ENCODE peak calls at places on chromosomes 5 and 9, in five cellular contexts. A is ovary, P is neuronal stem cell, N is endodermal cell, G is pancreas. Z is an unnamed sample.

GRCh38 chr9:100346836-100347235 is 5.9 kb downstream of the TEX10 start:
- DNase-seq in A (no peak), P (no peak), G (no peak), N (no peak), Z (no peak)

GRCh38 chr9:77725820-77726219 is 77.7 kb upstream of the GNA14 start:
- DNase-seq in G (no peak), P (no peak), N (no peak), A (no peak), Z (no peak)

GRCh38 chr9:31135567-31135966 is 1248.9 kb upstream of the ACO1 start:
- DNase-seq in P (no peak), G (no peak), N (no peak), A (no peak), Z (no peak)

GRCh38 chr9:37618817-37619216 is 26.4 kb upstream of the TOMM5 start:
- DNase-seq in P (no peak), A (no peak), G (no peak), N (no peak), Z (no peak)

GRCh38 chr9:112753725-112754124 is 3.2 kb downstream of the SNX30 start:
- DNase-seq in G (no peak), A (no peak), N (no peak), P (no peak), Z (no peak)

GRCh38 chr9:19677929-19678328 is 110.9 kb downstream of the SLC24A2 start:
- DNase-seq in G (no peak), N (no peak), A (no peak), P (no peak), Z (no peak)

GRCh38 chr9:108382267-108382666 is 473.5 kb downstream of the ACTL7B start:
- DNase-seq in P (no peak), N (no peak), A (no peak), G (peak; percentile 81), Z (no peak)

GRCh38 chr5:120405923-120406322 is 58.2 kb upstream of the PRR16 start:
- DNase-seq in P (no peak), N (no peak), A (no peak), G (no peak), Z (no peak)

GRCh38 chr5:3342271-3343100 is 253.1 kb upstream of the IRX1 start:
- DNase-seq in N (no peak), G (no peak), P (no peak), A (no peak), Z (no peak)

GRCh38 chr5:120139039-120139438 is 325.1 kb upstream of the PRR16 start:
- DNase-seq in G (no peak), A (no peak), N (no peak), P (no peak), Z (no peak)

GRCh38 chr9:35538361-35539234 is 48.7 kb downstream of the RUSC2 start:
- DNase-seq in A (peak; percentile 78), N (peak; percentile 87), G (no peak), P (peak; percentile 57), Z (peak; percentile 78)

GRCh38 chr9:125240649-125240999 is 519 bp downstream of the HSPA5 start:
- DNase-seq in N (no peak), P (peak; percentile 23), A (no peak), G (peak; percentile 84), Z (no peak)

GRCh38 chr5:149618581-149619248 is 37.4 kb downstream of the ARHGEF37 start:
- DNase-seq in N (peak; percentile 83), P (peak; percentile 49), A (no peak), G (no peak), Z (no peak)

GRCh38 chr5:157506066-157506590 is 46.1 kb downstream of the NIPAL4 start:
- DNase-seq in A (no peak), N (no peak), G (no peak), P (no peak), Z (no peak)

GRCh38 chr9:92547356-92547755 is 11.6 kb upstream of the ECM2 start:
- DNase-seq in G (no peak), P (no peak), A (no peak), N (no peak), Z (no peak)

GRCh38 chr9:124077915-124078572 is 66.5 kb downstream of the LHX2 start:
- DNase-seq in P (no peak), G (no peak), N (no peak), A (no peak), Z (no peak)

GRCh38 chr5:147805030-147805454 is 22.5 kb upstream of the JAKMIP2 start:
- DNase-seq in P (no peak), N (no peak), G (no peak), A (no peak), Z (no peak)

GRCh38 chr9:134214766-134215394 is 50.5 kb upstream of the RNU6ATAC start:
- DNase-seq in N (no peak), A (peak; percentile 48), P (no peak), G (peak; percentile 60), Z (no peak)

GRCh38 chr5:11411621-11412020 is 492.6 kb downstream of the CTNND2 start:
- DNase-seq in N (no peak), P (no peak), G (no peak), A (no peak), Z (no peak)

GRCh38 chr9:4550777-4551476 is 60.7 kb downstream of the SLC1A1 start:
- DNase-seq in P (no peak), A (no peak), N (no peak), G (no peak), Z (no peak)

GRCh38 chr5:170076211-170076610 is 29.5 kb upstream of the FOXI1 start:
- DNase-seq in N (peak; percentile 20), G (no peak), P (no peak), A (no peak), Z (no peak)

GRCh38 chr9:108994695-108995094 is 18.6 kb downstream of the CTNNAL1 start:
- DNase-seq in P (no peak), G (no peak), A (peak; percentile 40), N (no peak), Z (peak; percentile 82)

GRCh38 chr5:57063773-57064172 is 110.1 kb upstream of the GPBP1 start:
- DNase-seq in P (no peak), A (no peak), N (no peak), G (no peak), Z (no peak)

GRCh38 chr5:108521011-108521700 is 139.3 kb upstream of the FBXL17 start:
- DNase-seq in G (no peak), A (no peak), N (no peak), P (no peak), Z (no peak)

GRCh38 chr5:69029292-69029691 is 64.5 kb upstream of the SLC30A5 start:
- DNase-seq in N (no peak), A (no peak), G (no peak), P (no peak), Z (no peak)

GRCh38 chr9:69606089-69606488 is 66.1 kb downstream of the APBA1 start:
- DNase-seq in G (no peak), N (no peak), P (no peak), A (no peak), Z (no peak)

GRCh38 chr5:94228791-94229190 is 389.6 kb downstream of the KIAA0825 start:
- DNase-seq in G (no peak), P (no peak), A (no peak), N (no peak), Z (no peak)

DNA sequence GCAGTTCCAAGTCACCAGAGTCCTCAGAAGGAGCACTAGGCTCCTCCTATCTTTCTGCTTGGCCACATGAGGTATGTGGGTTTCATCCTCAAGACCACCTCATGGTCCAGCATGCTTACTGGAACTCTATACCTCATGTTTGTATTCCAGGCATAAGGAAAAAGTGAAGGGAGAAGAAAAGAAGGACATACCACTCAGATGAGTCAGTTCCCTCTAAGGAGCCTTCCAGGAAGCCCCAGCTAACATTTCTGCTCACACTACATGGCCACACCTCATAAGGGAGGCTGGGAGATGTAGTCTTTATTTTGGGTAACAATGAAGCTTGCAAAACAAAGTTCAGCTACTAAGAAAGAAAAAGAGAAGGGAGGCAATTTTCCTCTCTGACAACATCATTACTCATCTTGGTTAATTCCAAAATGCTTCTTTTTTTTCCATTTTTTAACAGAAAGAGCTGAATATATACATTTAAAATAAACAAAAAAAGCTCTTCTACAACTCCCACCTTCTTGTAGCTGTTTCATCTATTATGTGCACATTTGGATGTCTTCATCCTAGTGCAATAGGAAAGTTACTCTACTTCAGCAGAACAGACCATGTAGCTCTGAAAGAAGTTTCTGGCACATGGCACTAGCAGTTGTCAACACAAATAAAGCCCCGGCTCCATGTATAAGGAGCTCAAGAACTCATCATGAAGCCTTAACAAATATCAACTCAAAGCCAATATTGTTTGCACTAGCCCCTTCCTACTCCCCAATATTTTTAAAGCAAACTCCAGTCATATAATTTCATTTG is 123.5 kb upstream of the CCDC112 start:
- DNase-seq in G (no peak), P (no peak), A (no peak), N (no peak), Z (no peak)
- H3K27ac ChIP-seq in G (no peak overlapping the region), P (no peak overlapping the region), A (no peak overlapping the region), N (no peak overlapping the region), Z (peak overlapping the region; percentile 19)

GRCh38 chr9:15697459-15697858 is 144.6 kb downstream of the CCDC171 start:
- DNase-seq in P (no peak), N (no peak), G (no peak), A (no peak), Z (no peak)
- H3K27ac ChIP-seq in P (no peak overlapping the region), N (no peak overlapping the region), G (no peak overlapping the region), A (no peak overlapping the region), Z (no peak overlapping the region)

GRCh38 chr5:139605887-139606286 is 42.3 kb upstream of the CXXC5 start:
- DNase-seq in G (no peak), A (no peak), N (no peak), P (no peak), Z (no peak)
- H3K27ac ChIP-seq in G (no peak overlapping the region), A (no peak overlapping the region), N (no peak overlapping the region), P (no peak overlapping the region), Z (no peak overlapping the region)

GRCh38 chr9:137313326-137313920 is 11.4 kb upstream of the NRARP start:
- DNase-seq in P (no peak), G (peak; percentile 80), A (no peak), N (peak; percentile 53), Z (no peak)

GRCh38 chr9:137315581-137316011 is 13.5 kb upstream of the NRARP start:
- DNase-seq in N (no peak), A (no peak), P (no peak), G (peak; percentile 79), Z (no peak)

GRCh38 chr9:137316012-137316981 is 14.2 kb upstream of the NRARP start:
- DNase-seq in N (peak; percentile 88), P (no peak), A (peak; percentile 74), G (peak; percentile 87), Z (peak; percentile 72)

GRCh38 chr9:137313956-137314560 is 12.0 kb upstream of the NRARP start:
- DNase-seq in G (peak; percentile 83), P (no peak), N (peak; percentile 63), A (no peak), Z (no peak)

DNA sequence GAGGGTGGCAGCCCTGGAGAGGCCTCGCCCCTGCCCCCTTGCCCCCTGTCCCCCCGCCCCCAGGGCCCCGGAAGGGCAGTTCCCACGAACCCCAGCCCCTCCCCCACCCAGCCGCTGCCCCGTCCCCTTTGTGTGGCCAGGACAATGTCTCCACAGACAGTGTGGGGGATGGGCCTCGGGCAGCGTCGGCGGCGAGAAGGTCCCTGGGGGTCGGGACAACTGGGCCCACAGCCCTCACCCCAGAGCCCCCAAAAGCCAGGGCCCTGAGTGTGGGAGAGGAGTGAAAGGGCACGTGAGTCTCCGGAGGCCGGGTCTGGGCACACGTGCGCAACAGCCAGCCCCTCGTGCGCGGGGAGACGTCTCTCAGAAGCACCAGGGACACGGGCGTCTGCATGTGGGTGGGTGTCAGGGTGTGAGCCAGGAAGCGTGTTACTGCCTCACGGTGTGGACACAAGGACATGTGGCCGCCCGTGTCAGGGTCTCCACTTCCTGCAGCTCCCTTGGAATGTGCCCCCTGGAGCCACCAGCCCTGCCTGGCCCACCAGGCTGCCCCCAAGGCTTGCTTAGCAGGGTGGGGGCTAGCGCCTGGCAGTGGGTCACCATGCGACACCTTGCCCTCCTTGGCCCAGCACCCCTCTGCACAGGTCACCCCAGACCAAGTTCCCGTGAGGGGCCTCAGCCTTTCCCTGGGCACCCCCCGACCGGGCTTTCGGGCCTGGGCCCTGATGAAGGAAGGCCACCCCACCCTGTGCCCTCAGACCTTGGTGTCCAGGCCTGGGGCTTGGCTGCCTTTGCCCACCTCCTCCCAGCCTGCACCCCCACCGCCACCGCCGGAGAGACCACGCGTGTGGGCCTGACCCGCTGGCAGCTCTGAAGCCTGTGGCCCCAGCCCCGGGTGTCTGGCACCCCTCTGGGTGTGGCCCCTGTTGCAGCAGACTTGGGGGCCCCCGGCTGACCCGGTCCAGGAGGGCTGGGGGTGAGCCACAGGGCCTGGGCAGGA is 12.8 kb upstream of the NRARP start:
- DNase-seq in G (peak; percentile 87), A (peak; percentile 30), N (peak; percentile 71), P (no peak), Z (peak; percentile 34)
- H3K27ac ChIP-seq in G (peak overlapping the region; percentile 30), A (no peak overlapping the region), N (peak overlapping the region; percentile 90), P (peak overlapping the region; percentile 57), Z (peak overlapping the region; percentile 90)

Z was measured in heart right ventricle.